ENCODE peak calls at places on chromosomes 11 and 22, in six cellular contexts. R, E, C, Q, I and A are unnamed samples.
A peak's percentile ranks its signal among the peaks of the same experiment; 100 is the strongest.

GRCh38 chr11:69444381-69445130 is 36.9 kb upstream of the LINC01488 start:
- DNase-seq in R (peak; percentile 95), E (peak; percentile 77), C (peak; percentile 81), Q (peak; percentile 97), I (peak; percentile 76), A (peak; percentile 76)

GRCh38 chr11:57762235-57762866 is 749 bp downstream of the CTNND1 start:
- DNase-seq in R (no peak), E (peak; percentile 34), C (no peak), Q (peak; percentile 45), I (no peak), A (no peak)

GRCh38 chr11:120536797-120537169 is 25.2 kb downstream of the GRIK4 start:
- DNase-seq in R (no peak), E (no peak), C (no peak), Q (no peak), I (no peak), A (no peak)

GRCh38 chr11:75241906-75242644 is 1.5 kb downstream of the TPBGL start:
- DNase-seq in R (no peak), E (no peak), C (no peak), Q (no peak), I (no peak), A (no peak)

GRCh38 chr11:35307221-35307621 is 112.1 kb downstream of the SLC1A2 start:
- DNase-seq in R (no peak), E (no peak), C (no peak), Q (no peak), I (no peak), A (no peak)

GRCh38 chr11:125593113-125593761 is 585 bp downstream of the STT3A start:
- DNase-seq in R (peak; percentile 50), E (peak; percentile 57), C (no peak), Q (no peak), I (no peak), A (peak; percentile 5)

GRCh38 chr11:129163714-129164164 is 28.4 kb downstream of the ARHGAP32 start:
- DNase-seq in R (no peak), E (no peak), C (no peak), Q (no peak), I (no peak), A (no peak)

GRCh38 chr11:120747801-120748484 is 236.4 kb downstream of the GRIK4 start:
- DNase-seq in R (no peak), E (no peak), C (no peak), Q (peak; percentile 47), I (no peak), A (peak; percentile 49)

GRCh38 chr22:50199836-50200332 is 927 bp upstream of the SELENOO start:
- DNase-seq in R (no peak), E (peak; percentile 53), C (no peak), Q (peak; percentile 16), I (no peak), A (no peak)

GRCh38 chr11:79676396-79676795 is 235.6 kb upstream of the TENM4 start:
- DNase-seq in R (no peak), E (no peak), C (no peak), Q (no peak), I (no peak), A (no peak)

GRCh38 chr11:60739114-60739513 is 14.6 kb downstream of the MS4A18 start:
- DNase-seq in R (no peak), E (no peak), C (no peak), Q (no peak), I (no peak), A (no peak)

GRCh38 chr11:77732143-77732542 is 88.4 kb downstream of the RSF1 start:
- DNase-seq in R (no peak), E (no peak), C (no peak), Q (no peak), I (no peak), A (no peak)

GRCh38 chr22:17891427-17892167 is 117.3 kb upstream of the BID start:
- DNase-seq in R (no peak), E (peak; percentile 59), C (no peak), Q (peak; percentile 77), I (no peak), A (no peak)
- TF ChIP-seq CTCF in R (peak; percentile 47), E (peak; percentile 48), C (peak; percentile 26), Q (no peak), I (no peak), A (peak; percentile 37)

GRCh38 chr22:47622541-47622940 is 860.1 kb downstream of the TBC1D22A start:
- DNase-seq in R (no peak), E (no peak), C (no peak), Q (no peak), I (no peak), A (no peak)

GRCh38 chr22:47625013-47625385 is 862.5 kb downstream of the TBC1D22A start:
- DNase-seq in R (no peak), E (no peak), C (peak; percentile 58), Q (no peak), I (no peak), A (no peak)

GRCh38 chr22:47624277-47625012 is 862.0 kb downstream of the TBC1D22A start:
- DNase-seq in R (no peak), E (no peak), C (peak; percentile 56), Q (no peak), I (no peak), A (no peak)

GRCh38 chr22:47623056-47623739 is 860.7 kb downstream of the TBC1D22A start:
- DNase-seq in R (no peak), E (no peak), C (no peak), Q (no peak), I (no peak), A (no peak)

DNA sequence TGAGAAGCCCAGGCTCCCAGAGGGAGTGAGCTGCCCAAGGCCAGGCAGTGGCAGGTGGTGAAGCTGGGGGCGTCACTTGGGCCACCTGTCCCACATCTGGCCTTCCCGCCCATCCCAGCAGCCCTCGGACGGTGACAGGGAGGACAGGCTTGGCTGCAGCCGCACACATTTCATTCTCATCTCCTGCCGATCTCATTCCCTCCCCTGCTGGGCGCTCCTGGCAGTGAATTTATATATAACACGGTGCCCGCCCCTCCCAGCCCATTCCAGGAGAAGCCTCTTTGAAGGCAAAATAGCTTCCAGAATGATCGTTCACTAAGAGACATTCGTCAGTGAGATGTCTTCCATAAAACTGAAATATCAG is 861.3 kb downstream of the TBC1D22A start:
- DNase-seq in R (no peak), E (no peak), C (no peak), Q (no peak), I (no peak), A (no peak)
- H3K4me3 ChIP-seq in R (no peak overlapping the region), E (no peak overlapping the region), C (no peak overlapping the region), Q (no peak overlapping the region), I (no peak overlapping the region), A (no peak overlapping the region)

DNA sequence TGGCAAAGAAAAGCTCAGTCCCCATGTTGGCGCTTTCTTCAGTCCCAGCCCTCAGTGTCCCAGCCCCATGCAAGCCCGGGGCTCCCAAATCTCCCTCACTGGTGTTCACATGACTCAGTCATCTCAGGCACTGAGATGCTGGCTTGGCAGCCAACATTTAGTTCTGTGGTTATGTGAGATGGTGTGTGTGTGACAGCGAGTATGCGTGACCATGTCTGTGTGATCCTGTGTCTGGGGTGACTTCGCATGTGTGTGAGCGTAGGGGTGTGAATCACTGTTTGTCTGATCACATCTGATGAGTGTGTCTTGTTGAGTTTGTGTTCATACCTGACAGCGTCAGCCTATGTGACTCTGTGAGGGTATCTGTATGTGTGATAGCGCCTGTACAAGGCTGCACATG is 16.2 kb downstream of the CREB3L1 start:
- DNase-seq in R (peak; percentile 76), E (peak; percentile 34), C (peak; percentile 16), Q (no peak), I (no peak), A (peak; percentile 78)
- TF ChIP-seq CTCF in R (no peak), E (no peak), C (no peak), Q (no peak), I (no peak), A (no peak)

GRCh38 chr11:11311169-11311568 is 41.9 kb downstream of the CSNK2A3 start:
- DNase-seq in R (no peak), E (no peak), C (no peak), Q (no peak), I (no peak), A (no peak)
- H3K4me3 ChIP-seq in R (no peak overlapping the region), E (no peak overlapping the region), C (no peak overlapping the region), Q (no peak overlapping the region), I (no peak overlapping the region), A (no peak overlapping the region)

GRCh38 chr22:20016734-20017621 is at the start of gene ARVCF:
- DNase-seq in R (peak; percentile 93), E (peak; percentile 92), C (peak; percentile 97), Q (peak; percentile 93), I (peak; percentile 73), A (no peak)
- TF ChIP-seq CTCF in R (no peak), E (no peak), C (peak; percentile 12), Q (no peak), I (no peak), A (no peak)

DNA sequence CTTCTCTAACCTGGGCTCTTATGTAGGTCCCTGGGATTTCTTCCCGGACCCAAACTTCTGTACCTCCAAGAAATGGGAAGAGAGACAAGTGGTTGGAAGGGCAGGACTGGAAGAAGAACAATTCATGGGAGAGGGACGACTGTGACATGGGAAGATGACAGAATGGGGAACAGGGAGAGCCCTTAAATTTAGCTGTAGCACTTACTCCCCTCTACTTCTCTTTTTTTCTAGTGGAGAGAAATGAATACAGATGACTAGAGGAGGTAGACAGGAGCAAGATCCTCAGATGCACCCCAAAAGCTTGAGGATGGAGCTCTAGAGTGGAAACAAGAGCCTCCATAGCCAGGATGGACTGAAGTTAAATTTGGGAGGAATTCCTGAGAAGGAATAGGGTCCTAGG is 2.3 kb downstream of the RHOG start:
- DNase-seq in R (no peak), E (no peak), C (no peak), Q (no peak), I (no peak), A (no peak)
- H3K4me3 ChIP-seq in R (no peak overlapping the region), E (no peak overlapping the region), C (no peak overlapping the region), Q (no peak overlapping the region), I (no peak overlapping the region), A (no peak overlapping the region)

GRCh38 chr22:43895986-43896645 is 4.3 kb upstream of the PNPLA5 start:
- DNase-seq in R (no peak), E (no peak), C (no peak), Q (no peak), I (no peak), A (no peak)
- TF ChIP-seq CTCF in R (no peak), E (no peak), C (no peak), Q (no peak), I (no peak), A (peak; percentile 17)

GRCh38 chr11:47354913-47355282 is 2.4 kb upstream of the MYBPC3 start:
- DNase-seq in R (peak; percentile 9), E (no peak), C (no peak), Q (no peak), I (no peak), A (no peak)
- H3K4me3 ChIP-seq in R (peak overlapping the region; percentile 10), E (peak overlapping the region; percentile 49), C (peak overlapping the region; percentile 61), Q (no peak overlapping the region), I (no peak overlapping the region), A (peak overlapping the region; percentile 26)